ENCODE peak calls at places on chromosomes 2 and 18, in eight cellular contexts. C is posterior cingulate gyrus; G is kidney glomerular epithelial cell; N is activated naive CD4-positive, alpha-beta T cell treated with anti-CD3 and anti-CD28 coated beads for 36 hours; T is sigmoid colon; S is psoas muscle; D is left lobe of liver; X is NCI-H82. I is an unnamed sample.

GRCh38 chr18:41558744-41559143 is 396.3 kb upstream of the PIK3C3 start:
- DNase-seq in T (no peak), G (no peak), D (no peak), N (no peak), X (no peak), S (no peak), C (no peak), I (no peak)

GRCh38 chr2:148903946-148904345 is 28.9 kb downstream of the KIF5C start:
- DNase-seq in S (no peak), N (no peak), T (no peak), X (no peak), G (no peak), C (no peak), D (no peak), I (no peak)

GRCh38 chr2:233912799-233913423 is 4.3 kb upstream of the TRPM8 start:
- DNase-seq in S (no peak), N (peak), D (no peak), T (no peak), G (peak), C (no peak), X (no peak), I (peak)

GRCh38 chr2:187299122-187299906 is 148.7 kb downstream of the CALCRL start:
- DNase-seq in C (no peak), S (no peak), D (no peak), T (no peak), G (peak), N (no peak), X (peak), I (peak)

GRCh38 chr2:234852941-234853340 is 98.9 kb upstream of the SH3BP4 start:
- DNase-seq in N (no peak), S (no peak), X (no peak), D (no peak), G (no peak), T (no peak), C (no peak), I (no peak)

GRCh38 chr18:38284992-38285391 is 719.4 kb upstream of the CELF4 start:
- DNase-seq in G (no peak), X (no peak), T (no peak), C (no peak), D (no peak), S (no peak), N (no peak), I (no peak)

GRCh38 chr2:67702284-67702683 is 305.2 kb downstream of the ETAA1 start:
- DNase-seq in S (no peak), N (no peak), C (no peak), D (no peak), G (no peak), X (no peak), T (no peak), I (no peak)

GRCh38 chr18:23580677-23581367 is 5.5 kb downstream of the NPC1 start:
- DNase-seq in S (no peak), G (no peak), X (no peak), D (no peak), T (no peak), C (peak), N (no peak), I (no peak)

GRCh38 chr18:35624140-35624539 is 42.6 kb downstream of the GALNT1 start:
- DNase-seq in D (no peak), X (no peak), S (no peak), G (no peak), N (no peak), T (no peak), C (no peak), I (no peak)

I was measured in GM23338.